ENCODE peak calls at places on chromosomes 4 and X, in nine cellular contexts. One of them, this sample, is unnamed.

GRCh38 chrX:20373063-20373462 is 106.4 kb upstream of the RPS6KA3 start:
- DNase-seq in left cardiac atrium: no peak
- DNase-seq in MCF 10A: no peak
- DNase-seq in activated CD8-positive, alpha-beta T cell treated with anti-CD3 and anti-CD28 coated beads for 36 hours: no peak
- DNase-seq in GM04504: no peak
- DNase-seq in activated CD4-positive, CD25-positive, alpha-beta regulatory T cell: no peak
- DNase-seq in Daoy: no peak
- DNase-seq in iPS-NIHi11: no peak
- DNase-seq in Jurkat, Clone E6-1: no peak
- DNase-seq in this sample: no peak

GRCh38 chrX:1249101-1249887 is 19.3 kb upstream of the CSF2RA start:
- DNase-seq in activated CD4-positive, CD25-positive, alpha-beta regulatory T cell: no peak
- DNase-seq in activated CD8-positive, alpha-beta T cell treated with anti-CD3 and anti-CD28 coated beads for 36 hours: peak
- DNase-seq in Jurkat, Clone E6-1: peak
- DNase-seq in GM04504: peak
- DNase-seq in left cardiac atrium: peak
- DNase-seq in iPS-NIHi11: peak
- DNase-seq in Daoy: peak
- DNase-seq in MCF 10A: no peak
- DNase-seq in this sample: peak

GRCh38 chr4:88060431-88060830 is 53.0 kb downstream of the PKD2 start:
- DNase-seq in left cardiac atrium: no peak
- DNase-seq in iPS-NIHi11: no peak
- DNase-seq in MCF 10A: no peak
- DNase-seq in GM04504: no peak
- DNase-seq in activated CD8-positive, alpha-beta T cell treated with anti-CD3 and anti-CD28 coated beads for 36 hours: no peak
- DNase-seq in activated CD4-positive, CD25-positive, alpha-beta regulatory T cell: no peak
- DNase-seq in Daoy: no peak
- DNase-seq in Jurkat, Clone E6-1: no peak
- DNase-seq in this sample: no peak

GRCh38 chr4:110201502-110201901 is 3.1 kb upstream of the ELOVL6 start:
- DNase-seq in activated CD4-positive, CD25-positive, alpha-beta regulatory T cell: no peak
- DNase-seq in activated CD8-positive, alpha-beta T cell treated with anti-CD3 and anti-CD28 coated beads for 36 hours: no peak
- DNase-seq in Jurkat, Clone E6-1: no peak
- DNase-seq in GM04504: no peak
- DNase-seq in Daoy: no peak
- DNase-seq in left cardiac atrium: no peak
- DNase-seq in iPS-NIHi11: no peak
- DNase-seq in MCF 10A: no peak
- DNase-seq in this sample: no peak

GRCh38 chrX:17588303-17588702 is 149.0 kb upstream of the SCML1 start:
- DNase-seq in MCF 10A: no peak
- DNase-seq in activated CD8-positive, alpha-beta T cell treated with anti-CD3 and anti-CD28 coated beads for 36 hours: no peak
- DNase-seq in left cardiac atrium: no peak
- DNase-seq in Daoy: no peak
- DNase-seq in Jurkat, Clone E6-1: no peak
- DNase-seq in activated CD4-positive, CD25-positive, alpha-beta regulatory T cell: no peak
- DNase-seq in iPS-NIHi11: no peak
- DNase-seq in GM04504: no peak
- DNase-seq in this sample: no peak

GRCh38 chr4:45578874-45579273 is 545.0 kb downstream of the GABRG1 start:
- DNase-seq in activated CD4-positive, CD25-positive, alpha-beta regulatory T cell: no peak
- DNase-seq in Daoy: no peak
- DNase-seq in iPS-NIHi11: no peak
- DNase-seq in left cardiac atrium: no peak
- DNase-seq in GM04504: no peak
- DNase-seq in Jurkat, Clone E6-1: no peak
- DNase-seq in activated CD8-positive, alpha-beta T cell treated with anti-CD3 and anti-CD28 coated beads for 36 hours: no peak
- DNase-seq in MCF 10A: peak
- DNase-seq in this sample: no peak

GRCh38 chr4:55725057-55725456 is 89.0 kb upstream of the NMU start:
- DNase-seq in activated CD4-positive, CD25-positive, alpha-beta regulatory T cell: no peak
- DNase-seq in MCF 10A: no peak
- DNase-seq in activated CD8-positive, alpha-beta T cell treated with anti-CD3 and anti-CD28 coated beads for 36 hours: no peak
- DNase-seq in Daoy: no peak
- DNase-seq in GM04504: no peak
- DNase-seq in iPS-NIHi11: no peak
- DNase-seq in left cardiac atrium: no peak
- DNase-seq in Jurkat, Clone E6-1: no peak
- DNase-seq in this sample: no peak

GRCh38 chr4:121711263-121712000 is 14.7 kb upstream of the ANXA5 start:
- DNase-seq in Jurkat, Clone E6-1: no peak
- DNase-seq in activated CD8-positive, alpha-beta T cell treated with anti-CD3 and anti-CD28 coated beads for 36 hours: peak
- DNase-seq in left cardiac atrium: peak
- DNase-seq in activated CD4-positive, CD25-positive, alpha-beta regulatory T cell: no peak
- DNase-seq in Daoy: peak
- DNase-seq in iPS-NIHi11: peak
- DNase-seq in GM04504: peak
- DNase-seq in MCF 10A: peak
- DNase-seq in this sample: peak

GRCh38 chr4:2080429-2081300 is 21.5 kb downstream of the NAT8L start:
- DNase-seq in MCF 10A: no peak
- DNase-seq in Daoy: peak
- DNase-seq in left cardiac atrium: no peak
- DNase-seq in GM04504: no peak
- DNase-seq in activated CD4-positive, CD25-positive, alpha-beta regulatory T cell: no peak
- DNase-seq in Jurkat, Clone E6-1: no peak
- DNase-seq in iPS-NIHi11: no peak
- DNase-seq in activated CD8-positive, alpha-beta T cell treated with anti-CD3 and anti-CD28 coated beads for 36 hours: no peak
- DNase-seq in this sample: peak

GRCh38 chr4:120918788-120919187 is 3.7 kb downstream of the PRDM5 start:
- DNase-seq in GM04504: peak
- DNase-seq in activated CD4-positive, CD25-positive, alpha-beta regulatory T cell: no peak
- DNase-seq in MCF 10A: no peak
- DNase-seq in Jurkat, Clone E6-1: no peak
- DNase-seq in Daoy: no peak
- DNase-seq in left cardiac atrium: peak
- DNase-seq in activated CD8-positive, alpha-beta T cell treated with anti-CD3 and anti-CD28 coated beads for 36 hours: no peak
- DNase-seq in iPS-NIHi11: no peak
- DNase-seq in this sample: no peak

GRCh38 chr4:108168213-108168671 is 490 bp downstream of the LEF1 start:
- DNase-seq in activated CD8-positive, alpha-beta T cell treated with anti-CD3 and anti-CD28 coated beads for 36 hours: no peak
- DNase-seq in Jurkat, Clone E6-1: no peak
- DNase-seq in GM04504: peak
- DNase-seq in MCF 10A: no peak
- DNase-seq in iPS-NIHi11: no peak
- DNase-seq in activated CD4-positive, CD25-positive, alpha-beta regulatory T cell: no peak
- DNase-seq in left cardiac atrium: no peak
- DNase-seq in Daoy: no peak
- DNase-seq in this sample: no peak

GRCh38 chr4:129145222-129145730 is 49.3 kb downstream of the C4orf33 start:
- DNase-seq in activated CD8-positive, alpha-beta T cell treated with anti-CD3 and anti-CD28 coated beads for 36 hours: no peak
- DNase-seq in left cardiac atrium: no peak
- DNase-seq in iPS-NIHi11: no peak
- DNase-seq in GM04504: no peak
- DNase-seq in activated CD4-positive, CD25-positive, alpha-beta regulatory T cell: no peak
- DNase-seq in Jurkat, Clone E6-1: no peak
- DNase-seq in Daoy: no peak
- DNase-seq in MCF 10A: no peak
- DNase-seq in this sample: no peak

GRCh38 chr4:54714631-54715030 is 56.9 kb downstream of the KIT start:
- DNase-seq in Daoy: no peak
- DNase-seq in GM04504: no peak
- DNase-seq in activated CD8-positive, alpha-beta T cell treated with anti-CD3 and anti-CD28 coated beads for 36 hours: no peak
- DNase-seq in MCF 10A: no peak
- DNase-seq in left cardiac atrium: no peak
- DNase-seq in Jurkat, Clone E6-1: no peak
- DNase-seq in activated CD4-positive, CD25-positive, alpha-beta regulatory T cell: no peak
- DNase-seq in iPS-NIHi11: no peak
- DNase-seq in this sample: no peak

GRCh38 chr4:6472008-6472386 is 417 bp downstream of the PPP2R2C start:
- DNase-seq in activated CD8-positive, alpha-beta T cell treated with anti-CD3 and anti-CD28 coated beads for 36 hours: no peak
- DNase-seq in Jurkat, Clone E6-1: no peak
- DNase-seq in iPS-NIHi11: no peak
- DNase-seq in left cardiac atrium: no peak
- DNase-seq in activated CD4-positive, CD25-positive, alpha-beta regulatory T cell: no peak
- DNase-seq in GM04504: no peak
- DNase-seq in Daoy: no peak
- DNase-seq in MCF 10A: no peak
- DNase-seq in this sample: no peak

GRCh38 chr4:78168029-78168428 is 110.9 kb downstream of the FRAS1 start:
- DNase-seq in MCF 10A: no peak
- DNase-seq in Daoy: no peak
- DNase-seq in GM04504: no peak
- DNase-seq in Jurkat, Clone E6-1: no peak
- DNase-seq in left cardiac atrium: no peak
- DNase-seq in iPS-NIHi11: no peak
- DNase-seq in activated CD4-positive, CD25-positive, alpha-beta regulatory T cell: no peak
- DNase-seq in activated CD8-positive, alpha-beta T cell treated with anti-CD3 and anti-CD28 coated beads for 36 hours: no peak
- DNase-seq in this sample: no peak

GRCh38 chr4:54085284-54085683 is 14.7 kb upstream of the GSX2 start:
- DNase-seq in activated CD4-positive, CD25-positive, alpha-beta regulatory T cell: no peak
- DNase-seq in MCF 10A: peak
- DNase-seq in GM04504: peak
- DNase-seq in left cardiac atrium: peak
- DNase-seq in activated CD8-positive, alpha-beta T cell treated with anti-CD3 and anti-CD28 coated beads for 36 hours: no peak
- DNase-seq in iPS-NIHi11: no peak
- DNase-seq in Jurkat, Clone E6-1: no peak
- DNase-seq in Daoy: peak
- DNase-seq in this sample: no peak

GRCh38 chr4:184750926-184751584 is 17.2 kb upstream of the CENPU start:
- DNase-seq in activated CD4-positive, CD25-positive, alpha-beta regulatory T cell: no peak
- DNase-seq in MCF 10A: no peak
- DNase-seq in left cardiac atrium: no peak
- DNase-seq in iPS-NIHi11: no peak
- DNase-seq in Jurkat, Clone E6-1: no peak
- DNase-seq in activated CD8-positive, alpha-beta T cell treated with anti-CD3 and anti-CD28 coated beads for 36 hours: no peak
- DNase-seq in Daoy: no peak
- DNase-seq in GM04504: no peak
- DNase-seq in this sample: no peak

GRCh38 chr4:186621959-186622553 is 66.7 kb upstream of the MTNR1A start:
- DNase-seq in MCF 10A: peak
- DNase-seq in Jurkat, Clone E6-1: no peak
- DNase-seq in left cardiac atrium: no peak
- DNase-seq in GM04504: peak
- DNase-seq in Daoy: peak
- DNase-seq in activated CD8-positive, alpha-beta T cell treated with anti-CD3 and anti-CD28 coated beads for 36 hours: no peak
- DNase-seq in iPS-NIHi11: no peak
- DNase-seq in activated CD4-positive, CD25-positive, alpha-beta regulatory T cell: no peak
- DNase-seq in this sample: no peak